ENCODE peak calls at places on chromosomes 1 and 21, in four cellular contexts. One of them, this sample, is unnamed.

GRCh38 chr1:118974641-118975040 is 13.5 kb downstream of the TBX15 start:
- DNase-seq in H9: no peak
- DNase-seq in mesendoderm: no peak
- DNase-seq in trophoblast cell: no peak
- DNase-seq in this sample: no peak

GRCh38 chr1:53367503-53368313 is 39.8 kb upstream of the LRP8 start:
- DNase-seq in H9: peak
- DNase-seq in mesendoderm: no peak
- DNase-seq in trophoblast cell: no peak
- DNase-seq in this sample: no peak

GRCh38 chr1:119919241-119919640 is 22.9 kb upstream of the ADAM30 start:
- DNase-seq in H9: no peak
- DNase-seq in mesendoderm: no peak
- DNase-seq in trophoblast cell: no peak
- DNase-seq in this sample: no peak

GRCh38 chr1:222043444-222044292 is 301.8 kb upstream of the DUSP10 start:
- DNase-seq in H9: no peak
- DNase-seq in mesendoderm: no peak
- DNase-seq in trophoblast cell: no peak
- DNase-seq in this sample: peak

GRCh38 chr1:13950637-13951036 is 250.6 kb downstream of the PRDM2 start:
- DNase-seq in H9: peak
- DNase-seq in mesendoderm: peak
- DNase-seq in trophoblast cell: no peak
- DNase-seq in this sample: no peak

GRCh38 chr1:160549665-160550006 is 26.6 kb upstream of the SLAMF6 start:
- DNase-seq in H9: no peak
- DNase-seq in mesendoderm: no peak
- DNase-seq in trophoblast cell: no peak
- DNase-seq in this sample: no peak

GRCh38 chr1:29488086-29488793 is 251.9 kb downstream of the PTPRU start:
- DNase-seq in H9: no peak
- DNase-seq in mesendoderm: no peak
- DNase-seq in trophoblast cell: no peak
- DNase-seq in this sample: no peak

GRCh38 chr1:25641931-25642611 is 25.5 kb downstream of the MAN1C1 start:
- DNase-seq in H9: no peak
- DNase-seq in mesendoderm: peak
- DNase-seq in trophoblast cell: peak
- DNase-seq in this sample: peak

GRCh38 chr1:43493661-43494450 is 36.8 kb upstream of the PTPRF start:
- DNase-seq in H9: peak
- DNase-seq in mesendoderm: peak
- DNase-seq in trophoblast cell: peak
- DNase-seq in this sample: no peak

GRCh38 chr1:226457307-226457712 is 49.4 kb upstream of the PARP1 start:
- DNase-seq in H9: peak
- DNase-seq in mesendoderm: peak
- DNase-seq in trophoblast cell: no peak
- DNase-seq in this sample: no peak

GRCh38 chr1:61539720-61540462 is 185.1 kb downstream of the TM2D1 start:
- DNase-seq in H9: no peak
- DNase-seq in mesendoderm: no peak
- DNase-seq in trophoblast cell: no peak
- DNase-seq in this sample: no peak

GRCh38 chr1:235650341-235651169 is 971 bp upstream of the GNG4 start:
- DNase-seq in H9: peak
- DNase-seq in mesendoderm: peak
- DNase-seq in trophoblast cell: no peak
- DNase-seq in this sample: no peak

GRCh38 chr1:31902509-31902857 is 35.7 kb downstream of the PTP4A2 start:
- DNase-seq in H9: no peak
- DNase-seq in mesendoderm: no peak
- DNase-seq in trophoblast cell: no peak
- DNase-seq in this sample: no peak

GRCh38 chr1:215055281-215055935 is 27.1 kb upstream of the KCNK2 start:
- DNase-seq in H9: no peak
- DNase-seq in mesendoderm: no peak
- DNase-seq in trophoblast cell: no peak
- DNase-seq in this sample: peak

GRCh38 chr1:62476525-62477219 is 39.8 kb downstream of the USP1 start:
- DNase-seq in H9: peak
- DNase-seq in mesendoderm: peak
- DNase-seq in trophoblast cell: no peak
- DNase-seq in this sample: no peak

GRCh38 chr1:97105531-97105930 is 383.9 kb downstream of the PTBP2 start:
- DNase-seq in H9: no peak
- DNase-seq in mesendoderm: peak
- DNase-seq in trophoblast cell: no peak
- DNase-seq in this sample: peak

GRCh38 chr1:151000408-151000807 is 6.3 kb downstream of the MINDY1 start:
- DNase-seq in H9: no peak
- DNase-seq in mesendoderm: no peak
- DNase-seq in trophoblast cell: no peak
- DNase-seq in this sample: no peak

GRCh38 chr1:228646717-228647522 is 88.4 kb upstream of the RHOU start:
- DNase-seq in H9: peak
- DNase-seq in mesendoderm: peak
- DNase-seq in trophoblast cell: peak
- DNase-seq in this sample: peak

GRCh38 chr1:213914351-213914750 is 73.4 kb upstream of the PROX1 start:
- DNase-seq in H9: no peak
- DNase-seq in mesendoderm: peak
- DNase-seq in trophoblast cell: no peak
- DNase-seq in this sample: no peak

GRCh38 chr1:156901966-156902922 is 8.7 kb downstream of the PEAR1 start:
- DNase-seq in H9: no peak
- DNase-seq in mesendoderm: no peak
- DNase-seq in trophoblast cell: no peak
- DNase-seq in this sample: no peak

GRCh38 chr1:107405241-107405640 is 264.4 kb downstream of the NTNG1 start:
- DNase-seq in H9: no peak
- DNase-seq in mesendoderm: no peak
- DNase-seq in trophoblast cell: no peak
- DNase-seq in this sample: peak

GRCh38 chr21:46538262-46538661 is 66.6 kb downstream of the S100B start:
- DNase-seq in H9: no peak
- DNase-seq in mesendoderm: no peak
- DNase-seq in trophoblast cell: no peak
- DNase-seq in this sample: no peak

GRCh38 chr1:98325646-98326441 is 335.7 kb upstream of the SNX7 start:
- DNase-seq in H9: no peak
- DNase-seq in mesendoderm: no peak
- DNase-seq in trophoblast cell: peak
- DNase-seq in this sample: peak

GRCh38 chr1:81699234-81699633 is 101.5 kb upstream of the ADGRL2 start:
- DNase-seq in H9: no peak
- DNase-seq in mesendoderm: peak
- DNase-seq in trophoblast cell: peak
- DNase-seq in this sample: peak

GRCh38 chr1:9321480-9321849 is 28.8 kb downstream of the SPSB1 start:
- DNase-seq in H9: no peak
- DNase-seq in mesendoderm: peak
- DNase-seq in trophoblast cell: peak
- DNase-seq in this sample: peak

GRCh38 chr1:226428348-226429050 is 20.6 kb upstream of the PARP1 start:
- DNase-seq in H9: no peak
- DNase-seq in mesendoderm: no peak
- DNase-seq in trophoblast cell: no peak
- DNase-seq in this sample: no peak

GRCh38 chr1:151943591-151943990 is 34.3 kb upstream of the THEM4 start:
- DNase-seq in H9: no peak
- DNase-seq in mesendoderm: no peak
- DNase-seq in trophoblast cell: no peak
- DNase-seq in this sample: no peak

GRCh38 chr1:74771913-74772515 is 39.1 kb downstream of the TYW3 start:
- DNase-seq in H9: no peak
- DNase-seq in mesendoderm: peak
- DNase-seq in trophoblast cell: peak
- DNase-seq in this sample: peak

GRCh38 chr1:203089651-203090045 is 3.8 kb upstream of the MYOG start:
- DNase-seq in H9: peak
- DNase-seq in mesendoderm: no peak
- DNase-seq in trophoblast cell: no peak
- DNase-seq in this sample: no peak

GRCh38 chr1:185860876-185861275 is 126.7 kb downstream of the HMCN1 start:
- DNase-seq in H9: no peak
- DNase-seq in mesendoderm: peak
- DNase-seq in trophoblast cell: no peak
- DNase-seq in this sample: peak

GRCh38 chr1:37255111-37255795 is 219.1 kb upstream of the ZC3H12A start:
- DNase-seq in H9: peak
- DNase-seq in mesendoderm: peak
- DNase-seq in trophoblast cell: no peak
- DNase-seq in this sample: no peak

GRCh38 chr1:179121159-179121938 is 39.5 kb downstream of the TOR3A start:
- DNase-seq in H9: no peak
- DNase-seq in mesendoderm: peak
- DNase-seq in trophoblast cell: peak
- DNase-seq in this sample: peak

GRCh38 chr1:66752000-66752592 is at the start of gene DYNLT5:
- DNase-seq in H9: peak
- DNase-seq in mesendoderm: peak
- DNase-seq in trophoblast cell: no peak
- DNase-seq in this sample: peak

GRCh38 chr1:93345633-93346471 is at the start of gene DR1:
- DNase-seq in H9: peak
- DNase-seq in mesendoderm: peak
- DNase-seq in trophoblast cell: peak
- DNase-seq in this sample: peak
- H3K18ac ChIP-seq in H9: peak
- H3K18ac ChIP-seq in mesendoderm: peak
- H3K18ac ChIP-seq in trophoblast cell: peak
- H3K18ac ChIP-seq in this sample: peak

DNA sequence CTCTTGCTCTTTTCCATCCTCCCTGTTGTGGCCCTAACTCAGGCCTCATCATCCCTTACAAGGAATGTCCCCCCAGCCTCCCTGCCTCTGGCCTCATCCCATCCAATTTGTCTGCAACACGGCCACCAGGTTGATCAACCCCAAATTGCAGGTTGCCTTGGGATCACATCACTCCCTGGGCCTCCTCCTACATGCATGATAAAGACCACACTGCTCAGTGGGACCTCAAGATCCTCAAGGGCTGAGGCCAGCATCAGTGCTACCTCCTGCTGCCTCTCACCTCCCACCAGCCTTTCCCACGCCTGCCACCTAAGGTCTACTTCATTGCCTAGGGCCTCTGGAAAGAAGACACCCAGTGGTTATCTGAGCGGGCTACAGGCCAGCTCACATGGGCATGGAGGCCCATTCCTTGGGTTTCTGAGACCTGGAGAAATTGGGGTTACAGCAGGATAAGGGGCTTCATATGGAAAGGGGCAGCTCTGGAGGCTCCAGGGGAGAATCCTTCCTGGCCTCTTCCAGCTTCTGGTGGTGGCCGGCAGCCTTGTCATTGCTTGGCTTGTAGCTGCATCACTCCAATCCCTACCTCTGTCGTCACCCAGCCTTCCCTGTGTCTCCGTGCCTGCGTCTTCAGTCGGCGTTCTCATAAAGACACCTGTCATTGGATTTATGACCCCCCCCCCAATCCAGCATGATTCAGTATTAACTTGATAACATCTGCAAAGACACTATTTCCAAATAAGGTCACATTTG is 60.5 kb downstream of the KLHDC7A start:
- DNase-seq in H9: peak
- DNase-seq in mesendoderm: no peak
- DNase-seq in trophoblast cell: no peak
- DNase-seq in this sample: no peak
- H3K18ac ChIP-seq in H9: no peak
- H3K18ac ChIP-seq in mesendoderm: no peak
- H3K18ac ChIP-seq in trophoblast cell: no peak
- H3K18ac ChIP-seq in this sample: no peak

GRCh38 chr1:26921462-26922200 is at the start of gene NUDC:
- DNase-seq in H9: peak
- DNase-seq in mesendoderm: peak
- DNase-seq in trophoblast cell: peak
- DNase-seq in this sample: peak
- H3K18ac ChIP-seq in H9: peak
- H3K18ac ChIP-seq in mesendoderm: peak
- H3K18ac ChIP-seq in trophoblast cell: peak
- H3K18ac ChIP-seq in this sample: no peak

GRCh38 chr1:3685229-3685628 is 32.9 kb downstream of the TP73 start:
- DNase-seq in H9: no peak
- DNase-seq in mesendoderm: no peak
- DNase-seq in trophoblast cell: no peak
- DNase-seq in this sample: no peak
- H3K18ac ChIP-seq in H9: no peak
- H3K18ac ChIP-seq in mesendoderm: no peak
- H3K18ac ChIP-seq in trophoblast cell: no peak
- H3K18ac ChIP-seq in this sample: no peak

This sample was measured in IMR-90.